ENCODE peak calls at places on chromosomes 2 and 18, in five cellular contexts. L is cardiac muscle cell; D is CD4-positive, alpha-beta memory T cell; Z is neural progenitor cell; Y is sigmoid colon. A is an unnamed sample. For H3K9me3 and H3K4me1, the result is how much of the 10 kb centered on the place peaks cover.

GRCh38 chr2:211347328-211347727 is 790.9 kb downstream of the CPS1 start:
- DNase-seq in L (no peak), D (no peak), Z (no peak), Y (no peak), A (no peak)

GRCh38 chr18:5393779-5394178 is 98.3 kb upstream of the ZBTB14 start:
- DNase-seq in L (no peak), D (no peak), Z (no peak), Y (no peak), A (no peak)

GRCh38 chr2:12277305-12278034 is 439.3 kb upstream of the TRIB2 start:
- DNase-seq in L (no peak), D (no peak), Z (no peak), Y (no peak), A (no peak)

GRCh38 chr2:158667567-158667966 is 127.5 kb upstream of the DAPL1 start:
- DNase-seq in L (no peak), D (no peak), Z (no peak), Y (no peak), A (no peak)

GRCh38 chr2:218026676-218027425 is 24.1 kb upstream of the TNS1 start:
- DNase-seq in L (no peak), D (no peak), Z (no peak), Y (peak), A (no peak)

GRCh38 chr2:109059474-109060165 is 69.4 kb upstream of the SH3RF3 start:
- DNase-seq in L (no peak), D (no peak), Z (no peak), Y (no peak), A (no peak)

GRCh38 chr18:45374878-45375630 is 240.2 kb upstream of the SLC14A2 start:
- DNase-seq in L (no peak), D (no peak), Z (no peak), Y (no peak), A (no peak)

GRCh38 chr2:189347540-189347939 is 93.7 kb upstream of the WDR75 start:
- DNase-seq in L (peak), D (peak), Z (peak), Y (no peak), A (peak)

GRCh38 chr2:63132020-63132419 is 81.4 kb downstream of the OTX1 start:
- DNase-seq in L (no peak), D (no peak), Z (no peak), Y (no peak), A (no peak)
- H3K9me3 ChIP-seq in L (under half), D (under half), Z (under half), Y (under half), A (under half)

GRCh38 chr18:55290898-55291297 is 297.1 kb downstream of the TCF4 start:
- DNase-seq in L (no peak), D (no peak), Z (no peak), Y (no peak), A (no peak)
- H3K4me1 ChIP-seq in L (under half), D (under half), Z (under half), Y (under half), A (under half)

GRCh38 chr18:77653792-77654191 is 404.1 kb downstream of the GALR1 start:
- DNase-seq in L (no peak), D (no peak), Z (no peak), Y (no peak), A (no peak)
- H3K9me3 ChIP-seq in L (under half), D (under half), Z (under half), Y (under half), A (under half)

GRCh38 chr2:10345126-10345525 is 42.4 kb downstream of the HPCAL1 start:
- DNase-seq in L (no peak), D (no peak), Z (no peak), Y (no peak), A (no peak)

GRCh38 chr2:10349725-10350124 is 47.0 kb downstream of the HPCAL1 start:
- DNase-seq in L (no peak), D (no peak), Z (no peak), Y (no peak), A (no peak)

GRCh38 chr2:10346929-10347558 is 44.3 kb downstream of the HPCAL1 start:
- DNase-seq in L (no peak), D (no peak), Z (no peak), Y (no peak), A (no peak)

GRCh38 chr2:10345813-10346212 is 43.1 kb downstream of the HPCAL1 start:
- DNase-seq in L (no peak), D (no peak), Z (no peak), Y (no peak), A (no peak)

GRCh38 chr2:10347559-10347941 is 44.8 kb downstream of the HPCAL1 start:
- DNase-seq in L (no peak), D (no peak), Z (no peak), Y (no peak), A (no peak)
- H3K4me1 ChIP-seq in L (under half), D (under half), Z (under half), Y (under half), A (under half)

A was measured in SJSA1.